ENCODE peak calls at places on chromosomes 1 and 21, in six cellular contexts. L is uterus; O is activated CD8-positive, alpha-beta T cell treated with anti-CD3 and anti-CD28 coated beads for 36 hours; T is NCI-H1436; W is NCI-H460; D is CD8-positive, alpha-beta T cell. I is an unnamed sample.
A peak's percentile ranks its signal among the peaks of the same experiment; 100 is the strongest.

GRCh38 chr1:22184892-22185612 is 42.2 kb upstream of the WNT4 start:
- DNase-seq in L (no peak), O (peak; percentile 42), T (peak; percentile 79), W (no peak), D (peak; percentile 30), I (peak; percentile 20)

GRCh38 chr1:15786581-15786980 is 20.9 kb downstream of the UQCRHL start:
- DNase-seq in L (no peak), O (no peak), T (no peak), W (no peak), D (no peak), I (no peak)

GRCh38 chr1:57824535-57824934 is 400.7 kb upstream of the DAB1 start:
- DNase-seq in L (no peak), O (no peak), T (no peak), W (peak; percentile 30), D (no peak), I (no peak)

GRCh38 chr1:235011064-235011598 is 117.5 kb downstream of the TOMM20 start:
- DNase-seq in L (no peak), O (peak; percentile 91), T (no peak), W (no peak), D (peak; percentile 73), I (no peak)

GRCh38 chr1:186188004-186188539 is 187.0 kb downstream of the TPR start:
- DNase-seq in L (no peak), O (peak; percentile 2), T (no peak), W (peak; percentile 53), D (no peak), I (no peak)

GRCh38 chr1:230713915-230714764 is at the start of gene AGT:
- DNase-seq in L (peak; percentile 38), O (no peak), T (no peak), W (no peak), D (no peak), I (no peak)

GRCh38 chr1:172557270-172557669 is 24.3 kb downstream of the SUCO start:
- DNase-seq in L (no peak), O (no peak), T (no peak), W (no peak), D (no peak), I (no peak)

GRCh38 chr1:229556551-229556950 is 2.0 kb downstream of the ABCB10 start:
- DNase-seq in L (no peak), O (peak; percentile 58), T (no peak), W (peak; percentile 19), D (no peak), I (no peak)

GRCh38 chr1:226637147-226637935 is 88.8 kb downstream of the STUM start:
- DNase-seq in L (peak; percentile 79), O (peak; percentile 6), T (no peak), W (peak; percentile 19), D (no peak), I (no peak)

GRCh38 chr1:246447501-246447900 is 59.6 kb downstream of the SMYD3 start:
- DNase-seq in L (no peak), O (no peak), T (no peak), W (no peak), D (no peak), I (no peak)

GRCh38 chr21:36976882-36977651 is 10.6 kb upstream of the HLCS start:
- DNase-seq in L (peak; percentile 46), O (peak; percentile 84), T (peak; percentile 70), W (peak; percentile 76), D (peak; percentile 62), I (no peak)

GRCh38 chr1:244137725-244138124 is 86.6 kb downstream of the ZBTB18 start:
- DNase-seq in L (no peak), O (no peak), T (no peak), W (no peak), D (no peak), I (no peak)

GRCh38 chr1:3771108-3772026 is 1.2 kb upstream of the SMIM1 start:
- DNase-seq in L (no peak), O (no peak), T (no peak), W (no peak), D (no peak), I (no peak)

GRCh38 chr1:111813440-111814304 is 58.0 kb downstream of the DDX20 start:
- DNase-seq in L (no peak), O (peak; percentile 15), T (peak; percentile 14), W (no peak), D (no peak), I (no peak)

GRCh38 chr1:180156201-180156600 is 1.5 kb downstream of the QSOX1 start:
- DNase-seq in L (no peak), O (no peak), T (no peak), W (no peak), D (no peak), I (no peak)

GRCh38 chr1:241488739-241489138 is 30.8 kb downstream of the FH start:
- DNase-seq in L (no peak), O (no peak), T (no peak), W (no peak), D (no peak), I (no peak)

I was measured in progenitor cell of endocrine pancreas.